ENCODE peak calls at places on chromosomes 6 and 20, in seven cellular contexts. M, N, T, I, P, H and C are unnamed samples.
A peak's percentile ranks its signal among the peaks of the same experiment; 100 is the strongest.

GRCh38 chr6:50720623-50721022 is 7.3 kb downstream of the TFAP2D start:
- DNase-seq in M (peak; percentile 1), N (no peak), T (no peak), I (no peak), P (no peak), H (no peak), C (no peak)

GRCh38 chr20:62899633-62900051 is 26.7 kb downstream of the DIDO1 start:
- DNase-seq in M (no peak), N (no peak), T (no peak), I (no peak), P (no peak), H (no peak), C (no peak)

GRCh38 chr6:49423817-49424216 is 39.2 kb downstream of the MMUT start:
- DNase-seq in M (no peak), N (no peak), T (no peak), I (peak; percentile 24), P (no peak), H (no peak), C (no peak)

GRCh38 chr20:53837126-53837826 is 233.1 kb downstream of the BCAS1 start:
- DNase-seq in M (no peak), N (peak; percentile 85), T (no peak), I (no peak), P (no peak), H (no peak), C (no peak)

GRCh38 chr6:162085561-162085960 is 642.0 kb downstream of the PRKN start:
- DNase-seq in M (no peak), N (no peak), T (no peak), I (no peak), P (no peak), H (no peak), C (no peak)

GRCh38 chr6:35213824-35214756 is at the start of gene SCUBE3:
- DNase-seq in M (peak; percentile 18), N (peak; percentile 21), T (no peak), I (peak; percentile 32), P (peak; percentile 27), H (no peak), C (no peak)

GRCh38 chr20:1505871-1506270 is 14.7 kb upstream of the SIRPB2 start:
- DNase-seq in M (no peak), N (no peak), T (no peak), I (no peak), P (no peak), H (no peak), C (no peak)

GRCh38 chr20:11958852-11959251 is 41.2 kb downstream of the BTBD3 start:
- DNase-seq in M (no peak), N (no peak), T (no peak), I (no peak), P (no peak), H (no peak), C (no peak)

GRCh38 chr6:101344885-101345284 is 48.6 kb upstream of the GRIK2 start:
- DNase-seq in M (no peak), N (no peak), T (no peak), I (no peak), P (no peak), H (no peak), C (no peak)

GRCh38 chr6:84082693-84083265 is 49.2 kb downstream of the MRAP2 start:
- DNase-seq in M (no peak), N (no peak), T (no peak), I (peak; percentile 5), P (no peak), H (no peak), C (no peak)

GRCh38 chr6:168133186-168133585 is 54.2 kb upstream of the FRMD1 start:
- DNase-seq in M (peak; percentile 71), N (peak; percentile 17), T (no peak), I (peak; percentile 62), P (peak; percentile 50), H (peak; percentile 31), C (no peak)

GRCh38 chr6:159213401-159213800 is 44.2 kb downstream of the FNDC1 start:
- DNase-seq in M (no peak), N (no peak), T (no peak), I (peak; percentile 6), P (no peak), H (no peak), C (no peak)

GRCh38 chr6:157332813-157333212 is 9.5 kb upstream of the TMEM242 start:
- DNase-seq in M (no peak), N (no peak), T (no peak), I (no peak), P (no peak), H (no peak), C (no peak)

GRCh38 chr20:12966468-12967085 is 42.2 kb upstream of the SPTLC3 start:
- DNase-seq in M (peak; percentile 55), N (no peak), T (no peak), I (peak; percentile 76), P (no peak), H (no peak), C (no peak)

DNA sequence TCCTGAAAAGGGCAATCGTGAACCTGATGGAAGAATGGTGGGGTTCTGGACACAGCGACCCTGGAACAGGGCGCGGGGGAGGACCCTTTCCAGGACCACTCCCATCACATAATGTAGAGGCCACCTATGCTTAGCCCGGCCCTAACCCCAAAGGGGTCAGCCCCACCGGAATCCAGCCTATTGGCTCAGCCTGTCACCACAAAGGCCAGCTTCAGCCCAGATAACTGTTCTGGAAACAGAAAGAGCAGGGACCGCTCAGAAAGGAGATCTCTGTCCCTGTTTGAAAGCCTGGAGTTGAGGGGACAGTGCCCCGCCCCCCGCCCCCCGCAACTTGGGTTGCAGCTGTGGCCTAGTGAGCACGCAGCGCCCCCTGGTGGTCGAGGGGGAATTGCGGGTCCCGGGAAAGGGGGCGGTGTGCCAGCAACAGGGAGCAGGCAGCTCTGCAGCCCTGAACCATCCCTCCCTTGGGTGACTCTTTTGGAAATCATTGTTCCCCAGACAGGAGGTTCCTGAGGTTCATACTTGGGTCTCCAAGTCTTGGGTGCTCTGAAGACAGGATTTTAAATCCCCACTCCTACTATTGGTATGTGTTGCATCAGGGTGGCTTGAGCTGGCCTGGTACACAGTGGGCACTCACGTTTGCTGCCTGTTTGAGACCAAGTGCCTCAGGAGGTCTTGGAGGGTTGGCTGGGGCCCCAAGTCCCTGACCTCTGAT is 1.5 kb downstream of the SIGLEC1 start:
- DNase-seq in M (peak; percentile 12), N (peak; percentile 75), T (peak; percentile 63), I (peak; percentile 48), P (peak; percentile 79), H (peak; percentile 69), C (peak; percentile 62)
- H3K27ac ChIP-seq in M (no peak overlapping the region), N (no peak overlapping the region), T (no peak overlapping the region), I (no peak overlapping the region), P (no peak overlapping the region), H (no peak overlapping the region), C (no peak overlapping the region)

DNA sequence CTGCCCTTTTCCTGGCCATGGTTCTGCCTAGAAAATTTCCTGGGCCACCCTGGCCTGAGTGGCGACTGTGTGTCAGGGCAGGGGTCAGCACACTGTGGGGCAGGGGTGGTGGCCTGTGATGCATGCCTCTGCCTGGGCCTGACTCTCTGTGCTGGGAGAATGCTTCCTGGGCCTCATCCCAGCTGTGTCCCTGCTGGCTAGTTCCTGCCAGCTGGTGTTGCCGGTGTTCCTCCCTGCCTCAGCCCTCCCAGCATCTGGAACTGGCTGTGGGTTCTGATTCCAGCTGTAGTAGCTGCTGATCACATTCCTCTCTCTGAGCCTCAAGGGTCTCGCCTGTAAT is 101.6 kb downstream of the SYCP2 start:
- DNase-seq in M (no peak), N (no peak), T (no peak), I (no peak), P (no peak), H (no peak), C (no peak)
- H3K27ac ChIP-seq in M (no peak overlapping the region), N (no peak overlapping the region), T (no peak overlapping the region), I (no peak overlapping the region), P (no peak overlapping the region), H (peak overlapping the region; percentile 7), C (no peak overlapping the region)

GRCh38 chr6:106197441-106197840 is 111.3 kb downstream of the PRDM1 start:
- DNase-seq in M (no peak), N (no peak), T (no peak), I (no peak), P (no peak), H (no peak), C (no peak)

GRCh38 chr6:106194949-106195919 is 109.1 kb downstream of the PRDM1 start:
- DNase-seq in M (no peak), N (no peak), T (no peak), I (peak; percentile 74), P (no peak), H (no peak), C (no peak)

GRCh38 chr6:106188104-106188794 is 102.1 kb downstream of the PRDM1 start:
- DNase-seq in M (no peak), N (no peak), T (no peak), I (no peak), P (no peak), H (no peak), C (no peak)

GRCh38 chr6:106187424-106187982 is 101.4 kb downstream of the PRDM1 start:
- DNase-seq in M (no peak), N (no peak), T (no peak), I (no peak), P (no peak), H (no peak), C (no peak)

GRCh38 chr6:106192824-106193223 is 106.7 kb downstream of the PRDM1 start:
- DNase-seq in M (peak; percentile 28), N (no peak), T (no peak), I (no peak), P (no peak), H (no peak), C (no peak)
- H3K27ac ChIP-seq in M (peak overlapping the region; percentile 30), N (no peak overlapping the region), T (no peak overlapping the region), I (no peak overlapping the region), P (no peak overlapping the region), H (no peak overlapping the region), C (no peak overlapping the region)

DNA sequence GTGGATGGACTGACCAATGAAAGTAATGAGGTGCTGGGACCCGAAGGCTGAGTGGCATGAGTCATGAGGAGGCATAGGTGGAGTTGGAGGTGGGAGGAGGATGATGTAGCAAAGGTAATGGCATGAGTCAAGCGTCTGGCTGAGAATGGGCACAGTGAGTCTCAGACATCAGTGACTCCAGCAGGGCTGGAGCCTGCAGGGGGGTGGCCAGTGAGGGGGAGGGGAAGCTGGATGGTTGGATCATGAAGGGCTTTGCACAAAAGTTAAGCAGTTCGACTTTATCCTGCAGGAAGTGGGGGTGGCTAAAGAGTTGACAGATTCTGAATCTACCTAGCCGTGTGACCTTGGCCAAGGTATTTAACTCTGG is 99.0 kb upstream of the IYD start:
- DNase-seq in M (no peak), N (no peak), T (no peak), I (no peak), P (no peak), H (peak; percentile 40), C (no peak)
- H3K27ac ChIP-seq in M (no peak overlapping the region), N (no peak overlapping the region), T (no peak overlapping the region), I (no peak overlapping the region), P (no peak overlapping the region), H (no peak overlapping the region), C (no peak overlapping the region)

DNA sequence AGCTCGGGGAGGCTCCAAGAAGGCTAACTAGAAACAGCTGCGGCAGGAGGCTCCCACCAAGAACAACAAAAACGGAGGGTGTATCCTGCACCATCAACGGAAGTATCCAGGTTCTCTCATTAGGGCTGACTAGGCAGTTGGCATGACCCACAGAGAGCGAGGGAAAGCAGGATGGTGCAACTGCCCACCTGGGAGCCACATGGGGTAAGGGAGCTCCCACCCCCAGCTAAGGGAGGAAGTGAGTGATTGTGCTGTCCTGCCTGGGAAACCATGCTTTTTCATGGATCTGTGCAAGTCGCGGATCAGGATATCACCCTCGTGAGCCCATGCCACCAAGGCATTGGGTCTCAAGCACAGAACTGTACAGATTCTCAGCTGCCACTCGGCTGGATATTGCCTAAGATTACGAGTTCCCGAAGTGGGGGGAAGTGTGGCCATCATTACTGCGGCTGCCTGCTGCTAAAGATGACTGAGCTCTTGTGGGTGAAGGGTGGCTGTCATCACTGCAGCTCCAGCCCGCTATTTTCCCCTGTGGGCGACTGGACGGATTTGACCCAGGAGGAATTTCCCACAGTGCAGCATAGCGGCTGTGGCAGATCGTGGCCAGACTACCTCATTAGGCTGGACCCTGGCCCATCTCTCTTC is 515.8 kb downstream of the FRK start:
- DNase-seq in M (no peak), N (no peak), T (no peak), I (no peak), P (no peak), H (no peak), C (no peak)
- H3K27ac ChIP-seq in M (no peak overlapping the region), N (no peak overlapping the region), T (no peak overlapping the region), I (no peak overlapping the region), P (no peak overlapping the region), H (no peak overlapping the region), C (no peak overlapping the region)